ENCODE peak calls at places on chromosomes 1 and 21, in five cellular contexts. J is SHP77, I is progenitor cell of endocrine pancreas, Z is NCI-H748 treated with DMSO at 0.1 percent for 48 hours, K is lower lobe of right lung. V is an unnamed sample.

GRCh38 chr21:45570826-45571601 is 28.8 kb upstream of the SLC19A1 start:
- DNase-seq in J (no peak), I (no peak), Z (no peak), K (peak), V (no peak)

GRCh38 chr1:31924839-31925238 is 13.3 kb downstream of the PTP4A2 start:
- DNase-seq in J (no peak), I (no peak), Z (no peak), K (no peak), V (no peak)

GRCh38 chr1:207404849-207405525 is 49.1 kb upstream of the CR2 start:
- DNase-seq in J (peak), I (no peak), Z (peak), K (no peak), V (peak)

GRCh38 chr21:45295576-45296365 is 8.1 kb upstream of the POFUT2 start:
- DNase-seq in J (no peak), I (peak), Z (no peak), K (peak), V (no peak)

GRCh38 chr1:54249798-54250497 is 50.0 kb downstream of the MRPL37 start:
- DNase-seq in J (no peak), I (no peak), Z (no peak), K (no peak), V (no peak)

GRCh38 chr1:246482780-246483179 is 24.3 kb downstream of the SMYD3 start:
- DNase-seq in J (no peak), I (no peak), Z (no peak), K (no peak), V (no peak)

GRCh38 chr1:204524986-204525385 is 8.8 kb downstream of the MDM4 start:
- DNase-seq in J (no peak), I (no peak), Z (no peak), K (no peak), V (no peak)

GRCh38 chr1:995665-996633 is 3.9 kb downstream of the HES4 start:
- DNase-seq in J (no peak), I (peak), Z (no peak), K (no peak), V (no peak)

GRCh38 chr1:6118415-6118814 is 61.7 kb downstream of the CHD5 start:
- DNase-seq in J (no peak), I (no peak), Z (no peak), K (no peak), V (no peak)

GRCh38 chr1:228015276-228016180 is 8.7 kb downstream of the WNT3A start:
- DNase-seq in J (no peak), I (peak), Z (no peak), K (peak), V (no peak)

GRCh38 chr1:235898126-235898525 is 31.4 kb upstream of the LYST start:
- DNase-seq in J (no peak), I (no peak), Z (no peak), K (no peak), V (no peak)

GRCh38 chr1:115330480-115331013 is 7.5 kb downstream of the NGF start:
- DNase-seq in J (no peak), I (no peak), Z (no peak), K (no peak), V (no peak)

GRCh38 chr21:45990049-45990711 is 8.6 kb downstream of the COL6A1 start:
- DNase-seq in J (no peak), I (no peak), Z (no peak), K (peak), V (peak)

GRCh38 chr1:78839704-78840277 is 166.7 kb downstream of the ADGRL4 start:
- DNase-seq in J (peak), I (peak), Z (peak), K (no peak), V (peak)

GRCh38 chr1:44777547-44777946 is 2.2 kb downstream of the RPS8 start:
- DNase-seq in J (no peak), I (no peak), Z (no peak), K (no peak), V (no peak)

GRCh38 chr1:230328342-230329015 is 97.7 kb downstream of the PGBD5 start:
- DNase-seq in J (no peak), I (no peak), Z (no peak), K (no peak), V (no peak)

GRCh38 chr1:200298242-200298641 is 111.6 kb downstream of the ZNF281 start:
- DNase-seq in J (no peak), I (no peak), Z (no peak), K (no peak), V (no peak)

GRCh38 chr1:224513787-224514209 is 79.2 kb upstream of the WDR26 start:
- DNase-seq in J (peak), I (peak), Z (peak), K (peak), V (peak)

GRCh38 chr1:229094476-229095311 is 176.2 kb upstream of the RAB4A start:
- DNase-seq in J (no peak), I (no peak), Z (no peak), K (no peak), V (no peak)

GRCh38 chr1:155591770-155592169 is 18.2 kb upstream of the MSTO1 start:
- DNase-seq in J (peak), I (no peak), Z (peak), K (no peak), V (peak)

GRCh38 chr1:15617874-15618684 is 821 bp downstream of the DDI2 start:
- DNase-seq in J (no peak), I (peak), Z (peak), K (peak), V (peak)

GRCh38 chr21:41246808-41247207 is 69.8 kb upstream of the FAM3B start:
- DNase-seq in J (no peak), I (no peak), Z (no peak), K (no peak), V (no peak)

GRCh38 chr1:33455537-33456301 is 16.7 kb upstream of the ZSCAN20 start:
- DNase-seq in J (peak), I (no peak), Z (no peak), K (no peak), V (peak)

GRCh38 chr1:165857046-165857801 is 29.8 kb downstream of the UCK2 start:
- DNase-seq in J (peak), I (no peak), Z (no peak), K (no peak), V (no peak)

GRCh38 chr1:54460346-54460745 is 54.2 kb upstream of the SSBP3 start:
- DNase-seq in J (no peak), I (no peak), Z (no peak), K (no peak), V (peak)

GRCh38 chr1:22452401-22452963 is 831 bp downstream of the ZBTB40 start:
- DNase-seq in J (peak), I (no peak), Z (no peak), K (no peak), V (peak)

GRCh38 chr1:196734006-196734405 is 40.6 kb upstream of the CFHR3 start:
- DNase-seq in J (no peak), I (no peak), Z (no peak), K (no peak), V (no peak)

V was measured in activated CD4-positive, alpha-beta T cell treated with anti-CD3 and anti-CD28 coated beads, Interleukin-2, amount 10 ng/mL, durations not matched to agents 24 days and 14 days.